ENCODE peak calls at places on chromosomes 7 and 10, in seven cellular contexts. I is epithelial cell of esophagus, F is AG04449, B is WERI-Rb-1, Y is transverse colon, P is Peyer's patch, G is A549. Z is an unnamed sample.

GRCh38 chr7:4845740-4846142 is 16.1 kb downstream of the PAPOLB start:
- DNase-seq in I (no peak), F (no peak), B (peak), Y (no peak), P (no peak), G (no peak), Z (no peak)

GRCh38 chr10:80444646-80445319 is 9.3 kb upstream of the TSPAN14 start:
- DNase-seq in I (peak), F (no peak), B (peak), Y (peak), P (peak), G (peak), Z (peak)

GRCh38 chr10:132452651-132453469 is 55.9 kb downstream of the PWWP2B start:
- DNase-seq in I (peak), F (no peak), B (peak), Y (peak), P (peak), G (peak), Z (peak)

GRCh38 chr7:34057956-34058355 is 152.6 kb downstream of the BMPER start:
- DNase-seq in I (peak), F (no peak), B (no peak), Y (no peak), P (no peak), G (no peak), Z (no peak)

GRCh38 chr7:45574521-45575500 is 643 bp downstream of the ADCY1 start:
- DNase-seq in I (peak), F (no peak), B (peak), Y (no peak), P (no peak), G (peak), Z (no peak)

GRCh38 chr10:100705139-100705538 is 40.2 kb upstream of the PAX2 start:
- DNase-seq in I (no peak), F (no peak), B (no peak), Y (no peak), P (peak), G (peak), Z (no peak)

GRCh38 chr7:129612112-129613015 is 844 bp downstream of the NRF1 start:
- DNase-seq in I (peak), F (no peak), B (peak), Y (peak), P (peak), G (peak), Z (peak)

GRCh38 chr7:39693812-39694211 is 70.4 kb downstream of the RALA start:
- DNase-seq in I (peak), F (no peak), B (no peak), Y (no peak), P (no peak), G (no peak), Z (no peak)

GRCh38 chr7:90455163-90456030 is 14.0 kb upstream of the PTTG1IP2 start:
- DNase-seq in I (peak), F (no peak), B (no peak), Y (no peak), P (no peak), G (peak), Z (no peak)

GRCh38 chr7:38330861-38331709 is 57.6 kb upstream of the TARP start:
- DNase-seq in I (no peak), F (no peak), B (peak), Y (no peak), P (no peak), G (no peak), Z (peak)

GRCh38 chr10:29057712-29058426 is 231.0 kb upstream of the LYZL1 start:
- DNase-seq in I (no peak), F (no peak), B (no peak), Y (no peak), P (no peak), G (no peak), Z (no peak)

GRCh38 chr10:96124230-96125141 is 5.6 kb upstream of the ZNF518A start:
- DNase-seq in I (peak), F (no peak), B (peak), Y (peak), P (peak), G (peak), Z (no peak)

GRCh38 chr10:98577578-98577977 is 130.8 kb upstream of the HPS1 start:
- DNase-seq in I (no peak), F (no peak), B (no peak), Y (no peak), P (no peak), G (no peak), Z (no peak)
- TF ChIP-seq CTCF in I (no peak), F (no peak), B (no peak), Y (no peak), P (no peak), G (no peak), Z (no peak)

GRCh38 chr10:102096449-102096848 is 23.7 kb downstream of the LDB1 start:
- DNase-seq in I (no peak), F (no peak), B (no peak), Y (no peak), P (no peak), G (no peak), Z (no peak)

GRCh38 chr10:102102421-102102820 is 17.7 kb downstream of the LDB1 start:
- DNase-seq in I (no peak), F (no peak), B (no peak), Y (no peak), P (no peak), G (no peak), Z (no peak)

GRCh38 chr10:102101152-102101551 is 19.0 kb downstream of the LDB1 start:
- DNase-seq in I (peak), F (no peak), B (no peak), Y (no peak), P (no peak), G (peak), Z (no peak)
- TF ChIP-seq CTCF in I (peak), F (no peak), B (peak), Y (no peak), P (no peak), G (no peak), Z (no peak)

DNA sequence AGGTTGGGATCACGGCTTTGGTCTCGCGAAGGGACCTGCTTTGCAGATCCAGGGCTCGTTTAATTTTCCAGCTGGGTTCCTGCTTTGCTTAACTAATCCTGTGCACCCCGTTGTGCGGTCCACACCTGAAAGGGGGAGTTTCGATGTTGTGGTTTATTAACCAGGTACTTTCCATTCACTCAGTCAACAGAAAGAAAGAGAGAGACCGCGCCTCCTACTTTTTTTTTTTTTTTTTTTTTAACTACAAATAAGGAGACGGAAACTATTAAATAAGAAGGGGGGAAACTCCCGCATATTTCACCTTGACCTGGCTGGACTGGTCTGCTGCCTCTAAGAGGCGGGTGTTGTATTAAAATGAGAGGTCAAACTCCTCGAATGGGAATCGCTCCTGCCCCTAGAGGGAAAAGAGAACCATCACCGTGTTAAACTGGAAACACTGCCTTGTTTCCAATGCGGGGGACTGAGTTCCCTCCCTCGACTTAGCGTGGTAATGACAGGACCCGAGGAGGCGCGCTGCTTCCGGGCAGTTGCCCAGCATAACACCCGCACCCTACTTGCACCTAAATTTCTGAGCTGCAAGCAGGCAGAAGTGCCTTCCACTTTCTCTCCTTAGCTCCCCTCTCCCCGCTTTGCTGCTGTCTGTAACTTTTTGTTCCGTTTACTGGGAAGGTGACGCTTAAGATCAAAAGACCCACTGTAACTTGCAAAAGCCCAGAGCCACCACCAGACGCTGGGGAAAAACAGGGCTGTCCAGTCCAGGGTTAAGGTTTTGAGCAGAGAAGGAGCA is 1.1 kb upstream of the ITGB8 start:
- DNase-seq in I (peak), F (no peak), B (peak), Y (peak), P (peak), G (peak), Z (no peak)
- TF ChIP-seq CTCF in I (peak), F (peak), B (peak), Y (peak), P (peak), G (peak), Z (no peak)

GRCh38 chr10:7526017-7526400 is 115.2 kb upstream of the SFMBT2 start:
- DNase-seq in I (no peak), F (no peak), B (no peak), Y (no peak), P (no peak), G (no peak), Z (no peak)

GRCh38 chr10:7532723-7533498 is 122.1 kb upstream of the SFMBT2 start:
- DNase-seq in I (no peak), F (no peak), B (no peak), Y (no peak), P (no peak), G (no peak), Z (no peak)

GRCh38 chr10:7525314-7526016 is 114.6 kb upstream of the SFMBT2 start:
- DNase-seq in I (peak), F (peak), B (peak), Y (peak), P (peak), G (peak), Z (no peak)

GRCh38 chr10:7527468-7527867 is 116.6 kb upstream of the SFMBT2 start:
- DNase-seq in I (no peak), F (no peak), B (no peak), Y (no peak), P (no peak), G (no peak), Z (no peak)

DNA sequence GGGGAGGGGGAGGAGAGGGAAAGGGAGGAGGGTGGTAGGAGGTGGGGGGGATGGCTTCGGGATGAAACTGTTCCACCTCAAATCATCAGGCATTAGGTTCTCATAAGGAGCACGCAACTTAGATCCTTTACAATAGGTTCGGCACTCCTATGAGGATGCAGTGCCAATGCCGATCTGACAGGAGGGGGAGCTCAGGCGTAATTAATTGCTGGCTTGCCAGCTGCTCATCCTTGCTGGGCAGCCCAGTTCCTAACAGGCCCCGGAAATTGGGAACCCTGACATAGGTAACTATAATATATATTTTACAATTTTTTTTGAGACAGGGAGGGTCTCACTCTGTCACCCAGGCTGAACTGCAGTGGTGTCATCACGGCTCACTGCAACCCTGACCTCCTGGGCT is 118.8 kb upstream of the SFMBT2 start:
- DNase-seq in I (peak), F (no peak), B (peak), Y (no peak), P (no peak), G (peak), Z (no peak)
- TF ChIP-seq CTCF in I (peak), F (no peak), B (no peak), Y (peak), P (no peak), G (peak), Z (no peak)

GRCh38 chr10:56349611-56350010 is 11.4 kb downstream of the ZWINT start:
- DNase-seq in I (peak), F (no peak), B (no peak), Y (no peak), P (no peak), G (no peak), Z (no peak)
- TF ChIP-seq CTCF in I (peak), F (no peak), B (no peak), Y (no peak), P (no peak), G (no peak), Z (no peak)

DNA sequence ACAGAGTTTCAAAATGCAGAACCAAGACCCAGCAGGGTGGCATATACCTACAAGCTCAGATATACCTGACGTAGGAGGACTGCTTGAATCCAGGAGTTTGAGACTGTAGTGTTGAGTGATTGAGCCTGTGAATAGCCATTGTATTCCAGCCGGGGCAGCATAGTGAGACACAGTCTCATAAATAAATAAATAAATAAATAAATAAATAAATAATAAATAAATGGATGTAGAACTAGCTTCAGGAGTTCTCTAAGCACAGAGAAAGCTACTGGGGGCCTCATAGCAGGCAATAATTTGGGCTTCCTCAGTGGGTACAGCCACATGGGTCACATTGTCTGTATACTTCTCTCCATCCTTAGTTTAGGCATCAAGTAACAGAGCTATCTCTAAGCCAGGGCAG is 906.8 kb downstream of the LRMDA start:
- DNase-seq in I (no peak), F (no peak), B (no peak), Y (no peak), P (no peak), G (no peak), Z (no peak)
- TF ChIP-seq CTCF in I (no peak), F (no peak), B (no peak), Y (no peak), P (no peak), G (no peak), Z (no peak)

DNA sequence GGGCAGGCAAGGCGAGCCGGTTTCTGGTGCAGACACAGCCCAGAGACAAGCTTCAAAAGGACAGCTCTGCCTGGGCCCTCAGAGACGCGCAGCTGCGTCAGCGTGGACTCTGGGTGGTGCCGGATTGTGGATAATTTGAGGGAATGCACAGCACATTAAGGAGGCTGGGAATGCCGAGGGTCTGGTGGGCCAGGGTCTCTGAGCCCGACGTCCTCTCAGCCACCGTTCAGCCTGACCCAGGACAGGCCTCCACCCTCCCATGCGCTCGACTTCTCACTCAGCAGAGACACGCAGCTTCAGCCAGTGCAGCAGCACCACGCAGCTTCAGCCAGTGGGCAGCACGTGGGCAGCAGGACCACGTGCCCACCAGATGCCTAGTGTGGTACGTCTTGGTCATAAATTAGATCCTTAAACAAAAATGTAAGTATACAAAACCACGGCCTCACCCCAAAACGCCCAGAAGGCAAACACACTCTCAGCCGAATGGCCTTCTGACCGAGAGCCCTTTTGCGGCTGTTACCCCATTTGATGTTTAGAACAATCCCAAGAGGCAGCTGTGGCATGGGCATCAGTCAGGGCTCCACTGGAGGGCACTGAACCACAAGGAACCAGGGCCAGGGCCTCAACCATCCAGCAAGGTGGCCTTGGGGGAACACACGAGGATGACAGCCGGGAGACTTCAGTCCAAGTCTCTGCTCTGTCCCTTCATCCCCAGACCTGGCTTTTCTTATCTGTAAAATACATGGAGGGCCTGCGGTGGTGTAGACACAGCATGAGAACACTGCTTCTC is 63.8 kb upstream of the INSIG1 start:
- DNase-seq in I (no peak), F (no peak), B (no peak), Y (no peak), P (no peak), G (peak), Z (no peak)
- TF ChIP-seq CTCF in I (no peak), F (no peak), B (no peak), Y (no peak), P (peak), G (no peak), Z (no peak)